ENCODE peak calls at places on chromosomes 2 and 18, in seven cellular contexts. T is non-pigmented ciliary epithelial cell, V is fibroblast of lung, X is left ventricle myocardium inferior, W is C1 segment of cervical spinal cord, F is D341Med, G is NCI-H1092. N is an unnamed sample.

GRCh38 chr2:221518201-221518936 is 53.7 kb downstream of the EPHA4 start:
- DNase-seq in T (peak), V (peak), X (no peak), W (no peak), F (no peak), G (no peak), N (peak)

GRCh38 chr2:182359027-182360011 is 67.5 kb downstream of the PDE1A start:
- DNase-seq in T (no peak), V (peak), X (no peak), W (no peak), F (no peak), G (no peak), N (no peak)

GRCh38 chr2:205752421-205752820 is 70.1 kb downstream of the NRP2 start:
- DNase-seq in T (no peak), V (no peak), X (no peak), W (peak), F (no peak), G (no peak), N (no peak)

GRCh38 chr18:21391074-21391673 is 149.1 kb downstream of the GREB1L start:
- DNase-seq in T (peak), V (peak), X (no peak), W (no peak), F (no peak), G (no peak), N (no peak)

GRCh38 chr2:231890896-231891513 is 35.2 kb downstream of the NPPC start:
- DNase-seq in T (no peak), V (no peak), X (no peak), W (no peak), F (no peak), G (peak), N (no peak)

GRCh38 chr2:175879679-175880078 is 122.4 kb downstream of the LNPK start:
- DNase-seq in T (no peak), V (no peak), X (no peak), W (no peak), F (no peak), G (no peak), N (no peak)

GRCh38 chr18:36655074-36655473 is 173.7 kb downstream of the TPGS2 start:
- DNase-seq in T (no peak), V (no peak), X (no peak), W (no peak), F (no peak), G (no peak), N (no peak)

GRCh38 chr2:60735496-60736250 is 20.4 kb upstream of the PAPOLG start:
- DNase-seq in T (no peak), V (no peak), X (no peak), W (no peak), F (peak), G (no peak), N (peak)

GRCh38 chr2:109174214-109174613 is 45.2 kb downstream of the SH3RF3 start:
- DNase-seq in T (no peak), V (peak), X (no peak), W (no peak), F (no peak), G (no peak), N (no peak)

GRCh38 chr2:15666776-15667578 is 75.3 kb downstream of the DDX1 start:
- DNase-seq in T (no peak), V (no peak), X (no peak), W (no peak), F (no peak), G (no peak), N (no peak)

N was measured in effector memory CD8-positive, alpha-beta T cell.